ENCODE peak calls at places on chromosomes 2 and 18, in eight cellular contexts. Z, P, I, J, B, M, U and V are unnamed samples.

GRCh38 chr18:42758851-42759250 is 356.6 kb downstream of the RIT2 start:
- DNase-seq in Z (no peak), P (no peak), I (no peak), J (no peak), B (no peak), M (no peak), U (no peak), V (no peak)

GRCh38 chr2:172845008-172845670 is 109.5 kb downstream of the RAPGEF4 start:
- DNase-seq in Z (no peak), P (no peak), I (no peak), J (no peak), B (no peak), M (no peak), U (no peak), V (no peak)

GRCh38 chr2:12896283-12897014 is 179.7 kb downstream of the TRIB2 start:
- DNase-seq in Z (no peak), P (no peak), I (no peak), J (no peak), B (no peak), M (no peak), U (no peak), V (no peak)

GRCh38 chr2:231942180-231942579 is 16.0 kb upstream of the NPPC start:
- DNase-seq in Z (no peak), P (no peak), I (no peak), J (no peak), B (no peak), M (no peak), U (no peak), V (no peak)

GRCh38 chr2:223060201-223060825 is 8.3 kb downstream of the KCNE4 start:
- DNase-seq in Z (no peak), P (no peak), I (no peak), J (no peak), B (no peak), M (no peak), U (no peak), V (no peak)

GRCh38 chr2:68216454-68217310 is 35.6 kb downstream of the PPP3R1 start:
- DNase-seq in Z (peak; percentile 36), P (no peak), I (no peak), J (no peak), B (no peak), M (no peak), U (no peak), V (no peak)

GRCh38 chr18:12703714-12704113 is 872 bp downstream of the PSMG2 start:
- DNase-seq in Z (no peak), P (no peak), I (no peak), J (peak; percentile 15), B (no peak), M (no peak), U (no peak), V (no peak)

GRCh38 chr2:44926957-44927356 is 14.5 kb upstream of the SIX3 start:
- DNase-seq in Z (no peak), P (peak; percentile 73), I (peak; percentile 73), J (no peak), B (no peak), M (no peak), U (no peak), V (no peak)

DNA sequence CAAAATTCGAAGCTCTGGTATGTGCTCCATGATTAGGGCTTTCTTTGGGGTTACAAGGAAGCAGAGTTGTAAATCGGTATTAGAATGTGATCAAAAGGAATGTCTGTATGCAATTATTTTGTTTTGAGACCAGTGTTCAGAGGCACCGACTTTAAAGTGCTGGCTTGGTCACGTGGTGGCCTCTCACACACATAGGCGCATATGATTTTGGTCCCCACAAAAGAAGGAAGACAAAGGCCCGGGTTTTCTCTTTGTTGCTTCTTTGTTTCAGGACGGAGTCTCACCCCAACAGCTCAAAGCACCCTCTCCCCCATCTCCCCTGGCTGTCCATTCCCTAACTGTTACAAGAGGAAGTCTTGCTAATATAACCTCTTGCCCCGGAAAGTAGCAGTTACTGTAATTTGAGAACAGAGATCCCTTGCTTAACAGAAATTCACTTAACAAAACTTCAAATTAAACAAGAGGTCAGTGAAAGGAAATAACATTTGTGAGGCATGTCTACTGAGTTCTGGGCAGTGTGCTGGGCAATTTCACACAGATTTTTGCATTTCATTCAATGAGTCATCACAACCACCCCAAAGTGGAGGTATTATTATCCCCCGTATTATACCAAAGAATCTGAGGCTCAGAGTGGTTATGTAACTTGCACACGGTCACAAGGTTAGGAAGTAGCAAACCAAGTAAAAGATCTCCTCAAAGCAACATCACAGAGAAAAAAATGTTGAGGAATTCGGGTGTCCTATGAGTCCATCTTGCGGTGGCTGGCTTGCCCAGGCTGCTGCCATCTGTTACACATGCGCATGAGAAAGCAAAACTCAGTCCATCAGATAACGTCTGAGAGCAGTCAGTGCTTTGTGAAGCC is 75.9 kb downstream of the SDC1 start:
- DNase-seq in Z (no peak), P (peak; percentile 32), I (no peak), J (peak; percentile 92), B (no peak), M (no peak), U (no peak), V (no peak)
- TF ChIP-seq CTCF in Z (no peak), P (no peak), I (no peak), J (no peak), B (no peak), M (no peak), U (peak; percentile 14), V (no peak)

GRCh38 chr2:2639251-2640139 is 308.4 kb upstream of the MYT1L start:
- DNase-seq in Z (no peak), P (no peak), I (peak; percentile 37), J (no peak), B (no peak), M (no peak), U (no peak), V (no peak)

GRCh38 chr2:2633017-2633416 is 301.9 kb upstream of the MYT1L start:
- DNase-seq in Z (no peak), P (no peak), I (peak; percentile 24), J (no peak), B (no peak), M (no peak), U (no peak), V (no peak)

GRCh38 chr2:2638516-2638915 is 307.4 kb upstream of the MYT1L start:
- DNase-seq in Z (no peak), P (no peak), I (peak; percentile 46), J (no peak), B (no peak), M (no peak), U (no peak), V (no peak)

GRCh38 chr2:2636813-2637212 is 305.7 kb upstream of the MYT1L start:
- DNase-seq in Z (no peak), P (no peak), I (no peak), J (no peak), B (no peak), M (no peak), U (no peak), V (no peak)

GRCh38 chr2:2635025-2635528 is 304.0 kb upstream of the MYT1L start:
- DNase-seq in Z (no peak), P (no peak), I (peak; percentile 17), J (no peak), B (no peak), M (no peak), U (no peak), V (no peak)
- TF ChIP-seq CTCF in Z (no peak), P (no peak), I (no peak), J (no peak), B (no peak), M (no peak), U (no peak), V (no peak)

GRCh38 chr2:166610180-166610919 is 116.3 kb upstream of the SCN7A start:
- DNase-seq in Z (no peak), P (peak; percentile 75), I (peak; percentile 72), J (peak; percentile 21), B (no peak), M (no peak), U (no peak), V (no peak)

GRCh38 chr2:166614027-166614426 is 120.0 kb upstream of the SCN7A start:
- DNase-seq in Z (no peak), P (no peak), I (no peak), J (no peak), B (no peak), M (no peak), U (no peak), V (no peak)

GRCh38 chr2:166613226-166613625 is 119.2 kb upstream of the SCN7A start:
- DNase-seq in Z (no peak), P (no peak), I (no peak), J (no peak), B (no peak), M (no peak), U (no peak), V (no peak)

GRCh38 chr2:166612214-166612613 is 118.2 kb upstream of the SCN7A start:
- DNase-seq in Z (no peak), P (no peak), I (no peak), J (no peak), B (no peak), M (no peak), U (no peak), V (no peak)

DNA sequence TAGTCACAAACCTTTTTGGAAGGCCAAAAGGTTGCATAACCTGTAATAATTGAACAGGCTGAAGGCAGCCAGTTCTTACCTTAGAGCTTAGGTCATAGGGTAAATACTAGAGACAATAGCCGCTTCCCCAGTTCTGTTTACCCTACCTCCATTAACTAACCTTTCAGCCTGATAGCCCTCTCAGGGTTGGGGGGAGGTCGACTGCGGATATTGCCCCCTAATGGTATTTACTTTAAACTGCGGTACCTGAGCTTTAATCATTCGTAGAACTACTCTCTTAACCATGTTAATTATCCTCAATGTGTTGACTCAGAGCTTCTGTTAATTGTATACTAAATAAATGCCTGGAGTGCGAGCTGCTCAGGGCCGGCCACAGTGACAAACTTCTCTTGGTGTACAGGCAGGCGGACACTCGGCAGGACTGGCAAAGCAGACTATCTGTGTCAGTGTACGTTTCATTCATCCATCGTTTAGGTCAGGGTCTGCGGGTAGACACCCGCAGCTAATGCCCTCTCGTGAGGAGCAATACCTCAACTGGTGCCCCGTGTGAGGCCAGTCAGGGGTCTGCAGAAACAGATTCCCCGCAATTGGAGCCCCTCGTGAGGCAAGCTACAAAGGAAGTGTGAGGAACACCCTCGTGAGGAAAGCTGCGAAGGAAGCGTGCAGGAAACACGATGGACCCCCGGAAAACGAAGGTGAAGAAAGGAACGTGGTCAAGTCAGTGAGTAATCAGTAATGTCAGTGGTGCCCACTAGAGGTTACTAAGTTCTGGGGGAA is 115.3 kb upstream of the SCN7A start:
- DNase-seq in Z (no peak), P (peak; percentile 50), I (peak; percentile 74), J (no peak), B (no peak), M (no peak), U (peak; percentile 81), V (no peak)
- TF ChIP-seq CTCF in Z (no peak), P (peak; percentile 54), I (peak; percentile 58), J (no peak), B (no peak), M (peak; percentile 12), U (peak; percentile 42), V (no peak)

GRCh38 chr2:73937899-73938298 is 11.2 kb downstream of the DGUOK start:
- DNase-seq in Z (no peak), P (no peak), I (peak; percentile 22), J (no peak), B (no peak), M (no peak), U (no peak), V (no peak)

GRCh38 chr2:73938761-73939352 is 12.2 kb downstream of the DGUOK start:
- DNase-seq in Z (no peak), P (no peak), I (no peak), J (peak; percentile 83), B (no peak), M (no peak), U (no peak), V (no peak)

GRCh38 chr2:73937103-73937885 is 10.6 kb downstream of the DGUOK start:
- DNase-seq in Z (no peak), P (no peak), I (peak; percentile 26), J (peak; percentile 17), B (no peak), M (no peak), U (no peak), V (no peak)

GRCh38 chr2:73942664-73943063 is 16.0 kb downstream of the DGUOK start:
- DNase-seq in Z (no peak), P (no peak), I (no peak), J (no peak), B (no peak), M (no peak), U (no peak), V (no peak)

DNA sequence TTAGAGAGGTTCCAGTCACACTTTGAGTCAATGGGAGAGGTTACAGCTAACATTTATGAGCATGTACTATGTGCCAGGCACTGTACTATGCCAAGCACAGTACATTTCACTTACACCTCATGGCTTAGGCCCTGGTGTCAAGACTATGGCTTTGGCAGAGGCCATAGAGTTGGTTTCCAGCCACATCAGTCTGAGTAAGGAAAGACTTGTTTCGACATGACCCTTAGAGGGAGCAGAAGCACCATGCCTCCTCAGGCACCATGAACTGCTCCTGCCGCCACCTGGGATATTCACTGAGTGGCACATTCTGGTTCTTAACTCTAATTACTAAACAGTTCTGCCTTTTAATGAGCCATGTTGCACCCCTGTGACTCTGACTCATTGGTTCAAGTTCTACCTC is 12.7 kb downstream of the DGUOK start:
- DNase-seq in Z (no peak), P (peak; percentile 45), I (peak; percentile 61), J (no peak), B (peak; percentile 29), M (no peak), U (no peak), V (no peak)
- TF ChIP-seq CTCF in Z (no peak), P (peak; percentile 42), I (peak; percentile 58), J (peak; percentile 16), B (no peak), M (no peak), U (no peak), V (no peak)